ENCODE peak calls at places on chromosome 2, in seven cellular contexts. P is GM12878, W is Peyer's patch, N is K562, D is NB4, H is esophagus muscularis mucosa, Y is HCT116. I is an unnamed sample.

GRCh38 chr2:6626406-6627012 is 239.2 kb downstream of the CMPK2 start:
- DNase-seq in D (no peak), H (no peak), Y (no peak), P (no peak), N (no peak), W (no peak), I (no peak)

GRCh38 chr2:155944209-155944608 is 388.3 kb downstream of the NR4A2 start:
- DNase-seq in Y (no peak), D (no peak), H (no peak), W (no peak), N (no peak), P (no peak), I (no peak)

GRCh38 chr2:43039376-43040080 is 186.9 kb downstream of the ZFP36L2 start:
- DNase-seq in H (no peak), D (no peak), N (no peak), W (peak), Y (no peak), P (no peak), I (no peak)

GRCh38 chr2:143730950-143731254 is 601.7 kb downstream of the ARHGAP15 start:
- DNase-seq in W (no peak), Y (no peak), D (no peak), H (no peak), N (no peak), P (peak), I (no peak)

GRCh38 chr2:200575957-200576356 is 9.9 kb upstream of the AOX1 start:
- DNase-seq in Y (no peak), P (no peak), W (no peak), D (peak), H (no peak), N (no peak), I (no peak)

GRCh38 chr2:63058149-63058741 is 7.6 kb downstream of the OTX1 start:
- DNase-seq in D (no peak), P (no peak), N (no peak), H (no peak), W (no peak), Y (no peak), I (no peak)

GRCh38 chr2:79952561-79952960 is 352.0 kb downstream of the LRRTM1 start:
- DNase-seq in Y (no peak), P (no peak), D (no peak), N (no peak), W (no peak), H (no peak), I (no peak)

GRCh38 chr2:150126839-150127238 is 360.6 kb downstream of the RND3 start:
- DNase-seq in W (no peak), Y (no peak), P (peak), D (no peak), N (no peak), H (no peak), I (no peak)

GRCh38 chr2:41914936-41915335 is 132.9 kb upstream of the PKDCC start:
- DNase-seq in H (no peak), Y (no peak), P (no peak), N (no peak), D (no peak), W (no peak), I (no peak)

GRCh38 chr2:30191831-30192271 is 39.5 kb upstream of the LBH start:
- DNase-seq in N (peak), Y (no peak), D (no peak), W (no peak), H (no peak), P (no peak), I (no peak)

DNA sequence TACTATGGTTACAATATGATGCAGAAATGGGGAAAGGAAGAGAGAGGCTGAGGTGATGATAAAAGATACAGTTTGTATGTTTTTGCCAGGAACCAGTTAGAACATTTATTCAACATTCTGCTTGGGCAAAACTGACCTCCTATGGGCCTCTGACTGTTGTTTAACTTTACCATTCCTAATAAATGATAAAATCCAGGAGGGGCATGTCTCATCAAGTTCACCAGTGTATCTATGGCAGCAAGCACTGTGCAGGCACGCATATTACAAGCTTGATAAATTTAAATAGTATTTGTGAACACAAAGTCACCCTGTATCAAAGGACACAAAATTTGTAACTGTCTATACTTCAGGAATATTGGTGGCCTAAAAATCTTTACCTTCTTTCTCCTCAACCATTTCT is 52.6 kb downstream of the SOS1 start:
- DNase-seq in N (no peak), Y (no peak), H (no peak), P (no peak), W (no peak), D (no peak), I (no peak)
- TF ChIP-seq POLR2A in N (no peak), Y (no peak), H (no peak), P (no peak), W (no peak), D (no peak), I (no peak)

DNA sequence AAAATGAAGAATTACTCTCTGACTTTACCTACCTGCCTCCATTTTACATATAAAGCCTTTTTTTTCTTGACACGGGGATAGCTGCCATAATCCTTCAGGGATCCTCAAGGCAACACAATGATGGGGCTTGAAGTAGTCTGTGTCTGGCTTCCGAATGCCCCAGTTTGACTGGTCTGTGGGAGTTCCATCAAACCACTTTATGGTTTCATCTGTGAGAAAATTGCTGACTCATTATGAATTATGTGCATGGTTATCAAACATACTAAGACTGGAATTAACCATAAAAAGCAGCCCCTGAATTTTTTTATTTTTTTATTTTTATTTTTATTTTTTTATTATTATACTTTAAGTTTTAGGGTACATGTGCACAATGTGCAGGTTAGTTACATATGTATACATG is 117.5 kb downstream of the PLA2R1 start:
- DNase-seq in W (no peak), N (no peak), Y (no peak), P (no peak), D (no peak), H (no peak), I (no peak)
- TF ChIP-seq POLR2A in W (no peak), N (no peak), Y (no peak), P (no peak), D (no peak), H (no peak), I (no peak)

GRCh38 chr2:219501441-219501840 is 2.8 kb downstream of the GMPPA start:
- DNase-seq in D (no peak), N (no peak), P (no peak), Y (no peak), W (no peak), H (no peak), I (no peak)
- TF ChIP-seq POLR2A in D (no peak), N (no peak), P (no peak), Y (no peak), W (no peak), H (no peak), I (no peak)

GRCh38 chr2:53826587-53827397 is 33.0 kb downstream of the GPR75 start:
- DNase-seq in W (no peak), Y (no peak), H (no peak), D (no peak), N (no peak), P (no peak), I (no peak)
- TF ChIP-seq POLR2A in W (no peak), Y (no peak), H (no peak), D (no peak), N (no peak), P (no peak), I (no peak)

GRCh38 chr2:9754532-9754887 is 88.8 kb upstream of the TAF1B start:
- DNase-seq in W (no peak), H (no peak), N (no peak), D (no peak), Y (no peak), P (no peak), I (no peak)

GRCh38 chr2:9751831-9752230 is 91.4 kb upstream of the TAF1B start:
- DNase-seq in P (no peak), Y (no peak), D (no peak), N (no peak), H (no peak), W (no peak), I (no peak)

GRCh38 chr2:9752441-9753275 is 90.6 kb upstream of the TAF1B start:
- DNase-seq in D (peak), P (no peak), N (peak), H (no peak), W (peak), Y (peak), I (peak)

GRCh38 chr2:9753665-9754531 is 89.4 kb upstream of the TAF1B start:
- DNase-seq in Y (no peak), P (no peak), D (no peak), W (peak), H (no peak), N (peak), I (no peak)

DNA sequence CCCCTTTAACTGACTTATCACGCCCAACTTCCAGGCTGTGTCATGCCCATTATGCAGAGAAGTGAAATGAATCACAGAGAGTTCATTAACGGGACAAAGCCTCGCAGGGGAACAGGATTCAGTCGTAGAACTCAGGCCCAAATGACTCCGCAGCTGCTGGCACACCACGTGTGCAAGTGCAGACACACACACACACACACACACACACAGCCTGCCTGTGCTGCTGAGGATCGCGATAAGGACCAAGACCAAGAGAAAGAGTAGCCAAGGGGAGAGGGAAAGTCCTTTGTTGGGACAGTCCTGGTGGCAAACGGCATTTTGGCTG is 90.0 kb upstream of the TAF1B start:
- DNase-seq in N (peak), D (peak), P (peak), W (no peak), Y (peak), H (no peak), I (peak)
- TF ChIP-seq POLR2A in N (no peak), D (no peak), P (no peak), W (no peak), Y (no peak), H (no peak), I (peak)

GRCh38 chr2:28663359-28663758 is 88.3 kb upstream of the PPP1CB start:
- DNase-seq in H (no peak), W (no peak), Y (no peak), D (no peak), P (no peak), N (no peak), I (no peak)

GRCh38 chr2:28662044-28662443 is 89.6 kb upstream of the PPP1CB start:
- DNase-seq in N (no peak), Y (no peak), H (no peak), D (no peak), W (peak), P (no peak), I (no peak)

GRCh38 chr2:28661589-28662001 is 90.0 kb upstream of the PPP1CB start:
- DNase-seq in W (no peak), H (no peak), Y (no peak), P (no peak), N (no peak), D (no peak), I (no peak)

GRCh38 chr2:28664120-28664842 is 87.3 kb upstream of the PPP1CB start:
- DNase-seq in D (no peak), Y (no peak), W (peak), H (no peak), N (no peak), P (no peak), I (no peak)

GRCh38 chr2:28662468-28663095 is 89.0 kb upstream of the PPP1CB start:
- DNase-seq in H (no peak), W (no peak), Y (no peak), D (no peak), N (no peak), P (no peak), I (no peak)
- TF ChIP-seq POLR2A in H (no peak), W (no peak), Y (no peak), D (no peak), N (no peak), P (no peak), I (no peak)